ENCODE peak calls at places on chromosomes 5 and 9, in eight cellular contexts. P is HFFc6, W is colonic mucosa, J is HepG2, D is heart left ventricle, R is neural progenitor cell, M is RWPE1, H is BJ. L is an unnamed sample.

GRCh38 chr9:126057461-126057860 is 269.2 kb upstream of the MVB12B start:
- DNase-seq in P (no peak), W (no peak), J (no peak), D (no peak), R (no peak), M (no peak), H (no peak), L (no peak)

GRCh38 chr9:132201780-132202703 is 40.2 kb downstream of the NTNG2 start:
- DNase-seq in P (no peak), W (no peak), J (no peak), D (no peak), R (peak; percentile 40), M (no peak), H (no peak), L (no peak)

GRCh38 chr5:173915310-173916005 is 27.3 kb downstream of the CPEB4 start:
- DNase-seq in P (no peak), W (no peak), J (no peak), D (no peak), R (no peak), M (no peak), H (no peak), L (no peak)

GRCh38 chr9:129746092-129746760 is 6.6 kb downstream of the PTGES start:
- DNase-seq in P (no peak), W (no peak), J (no peak), D (no peak), R (no peak), M (no peak), H (no peak), L (no peak)

GRCh38 chr9:98726735-98727134 is 18.0 kb upstream of the GABBR2 start:
- DNase-seq in P (peak; percentile 41), W (no peak), J (no peak), D (peak; percentile 44), R (no peak), M (no peak), H (no peak), L (no peak)

GRCh38 chr5:158373623-158374375 is 514.9 kb upstream of the CLINT1 start:
- DNase-seq in P (no peak), W (no peak), J (no peak), D (no peak), R (no peak), M (no peak), H (no peak), L (no peak)

GRCh38 chr5:134127376-134127861 is 12.9 kb downstream of the TCF7 start:
- DNase-seq in P (no peak), W (no peak), J (no peak), D (peak; percentile 76), R (no peak), M (no peak), H (no peak), L (no peak)

GRCh38 chr9:129761901-129762359 is 9.1 kb upstream of the PTGES start:
- DNase-seq in P (peak; percentile 91), W (peak; percentile 60), J (no peak), D (no peak), R (peak; percentile 58), M (no peak), H (peak; percentile 75), L (no peak)

GRCh38 chr9:137963525-137963924 is 85.9 kb downstream of the CACNA1B start:
- DNase-seq in P (no peak), W (no peak), J (no peak), D (no peak), R (no peak), M (no peak), H (no peak), L (no peak)

GRCh38 chr5:138636401-138636944 is 61.3 kb upstream of the HSPA9 start:
- DNase-seq in P (no peak), W (no peak), J (no peak), D (no peak), R (no peak), M (no peak), H (no peak), L (no peak)

DNA sequence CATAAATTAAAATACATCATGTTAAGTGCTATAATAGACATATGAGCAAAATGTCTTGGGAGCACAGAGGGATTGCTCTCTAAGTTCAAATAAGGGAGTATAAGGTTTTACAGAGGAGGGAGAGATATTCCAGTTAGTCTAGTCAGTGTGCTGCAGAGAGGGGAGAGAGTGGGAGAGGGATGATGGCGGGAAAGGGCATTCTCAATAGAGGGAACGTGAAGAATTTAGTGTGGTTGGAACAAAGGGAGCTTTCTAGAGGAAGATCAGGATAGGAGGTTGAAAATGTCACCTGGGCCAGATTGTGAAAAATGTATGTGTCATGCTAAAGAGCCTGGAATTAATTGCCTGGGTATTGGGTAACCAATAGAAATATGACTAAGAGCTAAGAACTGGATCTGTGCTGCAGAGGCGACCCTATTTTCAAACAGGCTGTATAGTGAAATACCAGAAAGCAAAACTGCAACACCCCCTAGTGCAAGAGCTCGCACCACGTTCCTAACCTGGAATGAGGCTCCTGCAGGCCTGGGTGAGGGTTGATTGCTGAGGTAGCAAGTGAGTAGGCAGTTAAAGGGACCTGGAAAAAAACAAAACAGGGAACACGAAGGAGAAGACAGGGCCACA is 791.8 kb upstream of the C9orf72 start:
- DNase-seq in P (no peak), W (no peak), J (no peak), D (no peak), R (peak; percentile 52), M (peak; percentile 12), H (no peak), L (no peak)
- TF ChIP-seq CTCF in P (no peak), W (no peak), J (no peak), D (no peak), R (peak; percentile 37), M (no peak), H (no peak), L (no peak)

GRCh38 chr5:88681402-88681801 is 201.6 kb downstream of the MEF2C start:
- DNase-seq in P (no peak), W (no peak), J (no peak), D (no peak), R (no peak), M (no peak), H (no peak), L (no peak)

GRCh38 chr5:88684136-88684500 is 198.9 kb downstream of the MEF2C start:
- DNase-seq in P (no peak), W (no peak), J (no peak), D (no peak), R (no peak), M (no peak), H (no peak), L (no peak)

GRCh38 chr5:88682797-88683496 is 200.0 kb downstream of the MEF2C start:
- DNase-seq in P (no peak), W (no peak), J (no peak), D (no peak), R (no peak), M (no peak), H (no peak), L (no peak)

GRCh38 chr5:88686077-88686541 is 196.9 kb downstream of the MEF2C start:
- DNase-seq in P (no peak), W (no peak), J (no peak), D (no peak), R (no peak), M (no peak), H (no peak), L (no peak)

DNA sequence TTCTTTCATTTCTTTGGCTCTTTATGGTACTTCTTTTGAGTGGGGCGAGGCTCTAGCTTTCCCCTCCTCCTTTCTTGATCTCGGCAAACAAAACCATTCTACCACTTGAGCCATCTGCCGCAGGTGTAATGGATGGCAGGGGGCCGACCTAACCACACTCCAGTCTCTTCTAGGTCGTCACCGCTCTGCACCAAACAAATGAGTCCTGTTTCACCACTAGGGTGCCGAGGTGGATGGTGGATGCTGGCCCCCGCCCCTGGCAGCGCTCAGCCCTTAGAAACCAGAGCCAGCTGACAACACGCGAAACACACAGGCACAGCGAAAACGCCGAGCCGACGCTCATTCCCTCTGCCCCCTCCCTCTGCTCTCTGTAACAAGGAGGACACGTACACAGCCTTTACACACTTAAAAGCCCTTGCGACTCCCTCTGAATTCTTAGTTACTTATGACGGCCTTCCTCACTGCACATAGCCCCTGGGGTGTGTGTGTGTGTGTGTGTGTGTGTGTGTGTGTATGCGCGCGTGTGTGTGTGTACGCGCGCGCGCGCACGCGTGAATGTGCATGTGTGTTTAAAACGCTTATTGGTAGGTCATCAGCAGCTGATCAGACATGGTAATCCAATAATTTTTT is 199.4 kb downstream of the MEF2C start:
- DNase-seq in P (no peak), W (no peak), J (peak; percentile 5), D (no peak), R (peak; percentile 77), M (no peak), H (no peak), L (peak; percentile 48)
- TF ChIP-seq CTCF in P (peak; percentile 30), W (no peak), J (no peak), D (no peak), R (peak; percentile 37), M (no peak), H (no peak), L (no peak)

GRCh38 chr9:109143881-109144562 is 23.0 kb downstream of the FRRS1L start:
- DNase-seq in P (peak; percentile 35), W (no peak), J (peak; percentile 29), D (no peak), R (peak; percentile 18), M (peak; percentile 76), H (no peak), L (no peak)
- TF ChIP-seq CTCF in P (peak; percentile 61), W (peak; percentile 29), J (no peak), D (no peak), R (peak; percentile 30), M (peak; percentile 35), H (peak; percentile 41), L (peak; percentile 37)

DNA sequence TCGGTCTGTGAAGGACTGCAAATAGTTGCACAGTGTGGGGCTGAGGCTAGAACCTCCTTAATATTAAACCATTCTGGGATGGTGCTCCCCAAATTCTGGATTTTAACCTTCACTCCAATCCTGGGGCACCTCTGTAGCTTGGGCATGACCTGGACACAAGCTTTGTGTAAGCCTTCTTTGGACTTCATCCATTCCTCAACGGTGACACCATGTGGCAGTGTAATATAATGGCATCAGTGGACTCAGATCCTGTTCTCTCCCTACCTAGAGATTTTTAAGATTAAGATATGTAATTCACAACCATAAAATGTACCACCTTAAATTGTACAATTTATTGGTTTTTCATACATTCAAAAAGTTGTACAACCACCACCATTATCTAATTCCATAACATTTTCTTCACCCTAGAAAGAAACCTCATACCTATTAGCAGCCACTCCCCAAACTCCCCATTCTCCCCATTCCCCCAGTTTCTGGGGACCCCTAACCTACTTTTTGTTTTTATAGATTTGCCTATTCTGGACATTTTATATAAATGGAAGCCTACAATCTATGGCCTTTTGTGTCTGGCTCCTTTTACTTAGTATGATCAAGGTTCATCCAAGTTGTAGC is 4.8 kb upstream of the PLGRKT start:
- DNase-seq in P (peak; percentile 59), W (peak; percentile 43), J (peak; percentile 57), D (no peak), R (peak; percentile 63), M (peak; percentile 4), H (no peak), L (peak; percentile 40)
- TF ChIP-seq CTCF in P (peak; percentile 74), W (peak; percentile 46), J (peak; percentile 77), D (peak; percentile 57), R (peak; percentile 60), M (peak; percentile 61), H (peak; percentile 61), L (peak; percentile 50)

GRCh38 chr5:10857333-10857723 is 96.3 kb upstream of the DAP start:
- DNase-seq in P (no peak), W (no peak), J (no peak), D (no peak), R (peak; percentile 39), M (no peak), H (no peak), L (no peak)
- TF ChIP-seq CTCF in P (peak; percentile 58), W (peak; percentile 7), J (no peak), D (no peak), R (no peak), M (no peak), H (no peak), L (peak; percentile 42)